ENCODE peak calls at places on chromosomes 13 and 19, in seven cellular contexts. L is WTC11, G is endothelial cell of umbilical vein, F is NB4, I is HCT116, X is A549, S is SK-N-SH. O is an unnamed sample.

GRCh38 chr19:57103573-57104277 is 16.1 kb upstream of the USP29 start:
- DNase-seq in L (peak), G (peak), F (peak), I (peak), X (peak), S (peak), O (peak)

GRCh38 chr19:43789029-43789428 is 8.3 kb upstream of the KCNN4 start:
- DNase-seq in L (peak), G (peak), F (peak), I (no peak), X (no peak), S (no peak), O (no peak)

GRCh38 chr13:99870541-99870940 is 101.0 kb downstream of the ZIC5 start:
- DNase-seq in L (no peak), G (no peak), F (no peak), I (no peak), X (no peak), S (no peak), O (no peak)

GRCh38 chr13:46894534-46894906 is 2.3 kb downstream of the HTR2A start:
- DNase-seq in L (no peak), G (no peak), F (no peak), I (no peak), X (no peak), S (no peak), O (no peak)

GRCh38 chr13:47133024-47133445 is 236.2 kb upstream of the HTR2A start:
- DNase-seq in L (no peak), G (no peak), F (no peak), I (no peak), X (no peak), S (no peak), O (no peak)

GRCh38 chr13:61275251-61275650 is 140.4 kb downstream of the PCDH20 start:
- DNase-seq in L (no peak), G (no peak), F (no peak), I (no peak), X (no peak), S (no peak), O (no peak)

GRCh38 chr19:4913996-4914735 is 4.9 kb downstream of the UHRF1 start:
- DNase-seq in L (no peak), G (no peak), F (no peak), I (no peak), X (no peak), S (no peak), O (no peak)

GRCh38 chr19:33064117-33064777 is 441 bp downstream of the RHPN2 start:
- DNase-seq in L (peak), G (no peak), F (peak), I (no peak), X (no peak), S (peak), O (no peak)

GRCh38 chr13:35630551-35631275 is 154.2 kb upstream of the MAB21L1 start:
- DNase-seq in L (peak), G (peak), F (peak), I (peak), X (peak), S (peak), O (no peak)

GRCh38 chr13:91101436-91101835 is 246.1 kb upstream of the MIR17HG start:
- DNase-seq in L (no peak), G (no peak), F (no peak), I (no peak), X (no peak), S (peak), O (no peak)

GRCh38 chr13:47794963-47795362 is 206.1 kb downstream of the SUCLA2 start:
- DNase-seq in L (no peak), G (no peak), F (peak), I (peak), X (peak), S (peak), O (no peak)

GRCh38 chr13:20151612-20152011 is 9.2 kb downstream of the GJA3 start:
- DNase-seq in L (no peak), G (no peak), F (no peak), I (no peak), X (no peak), S (no peak), O (no peak)

GRCh38 chr13:76852991-76853390 is 33.2 kb downstream of the KCTD12 start:
- DNase-seq in L (no peak), G (peak), F (no peak), I (no peak), X (no peak), S (no peak), O (no peak)

GRCh38 chr19:54955356-54955755 is 8.0 kb upstream of the NLRP7 start:
- DNase-seq in L (no peak), G (no peak), F (peak), I (no peak), X (no peak), S (no peak), O (no peak)

GRCh38 chr19:55402509-55402908 is 5.1 kb downstream of the UBE2S start:
- DNase-seq in L (no peak), G (no peak), F (no peak), I (no peak), X (no peak), S (no peak), O (no peak)

GRCh38 chr13:41268764-41269163 is 5.4 kb upstream of the MTRF1 start:
- DNase-seq in L (no peak), G (peak), F (peak), I (peak), X (no peak), S (no peak), O (no peak)
- TF ChIP-seq MAX in L (no peak), G (no peak), F (no peak), I (no peak), X (no peak), S (no peak), O (no peak)

DNA sequence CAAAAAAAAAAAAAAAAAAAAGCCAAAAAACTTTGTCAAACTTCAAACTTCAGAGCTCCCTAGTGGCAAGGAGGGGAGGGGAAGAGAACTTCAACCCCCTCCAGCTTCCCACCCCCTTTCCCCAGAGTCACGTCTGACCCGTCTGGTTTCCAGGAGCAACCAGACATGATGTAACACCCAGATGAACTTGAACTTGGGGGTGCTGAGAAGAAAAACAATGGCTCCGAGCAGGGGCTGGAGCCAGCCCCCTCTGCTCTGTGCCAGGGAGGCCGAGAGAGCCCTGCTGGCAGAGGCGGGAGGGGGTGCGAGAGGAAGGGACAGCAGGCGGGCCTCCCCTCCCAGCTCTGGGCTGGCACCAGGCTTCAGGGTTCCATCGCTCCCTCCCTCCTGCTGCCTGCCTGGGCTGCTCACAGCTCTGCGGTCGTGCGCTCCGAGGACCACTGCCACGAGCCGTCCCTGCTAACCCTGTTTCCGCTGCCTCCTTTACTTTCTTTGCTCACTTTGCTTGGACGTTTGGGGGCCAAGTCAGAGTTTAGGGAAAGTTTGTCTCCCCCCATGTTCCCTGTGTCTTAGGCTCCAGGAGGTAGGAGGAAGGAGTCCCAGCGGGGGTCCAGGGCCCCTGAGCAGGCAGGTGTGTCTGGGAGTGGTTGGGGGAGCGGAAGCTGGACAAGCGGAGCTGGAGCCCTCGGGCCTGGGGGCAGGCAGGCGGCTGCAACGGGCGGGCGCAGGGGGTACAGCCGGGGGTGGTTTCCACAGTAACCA is 11.1 kb downstream of the LYL1 start:
- DNase-seq in L (peak), G (peak), F (peak), I (no peak), X (no peak), S (peak), O (no peak)
- TF ChIP-seq CTCF in L (no peak), G (no peak), F (no peak), I (no peak), X (no peak), S (no peak), O (no peak)

DNA sequence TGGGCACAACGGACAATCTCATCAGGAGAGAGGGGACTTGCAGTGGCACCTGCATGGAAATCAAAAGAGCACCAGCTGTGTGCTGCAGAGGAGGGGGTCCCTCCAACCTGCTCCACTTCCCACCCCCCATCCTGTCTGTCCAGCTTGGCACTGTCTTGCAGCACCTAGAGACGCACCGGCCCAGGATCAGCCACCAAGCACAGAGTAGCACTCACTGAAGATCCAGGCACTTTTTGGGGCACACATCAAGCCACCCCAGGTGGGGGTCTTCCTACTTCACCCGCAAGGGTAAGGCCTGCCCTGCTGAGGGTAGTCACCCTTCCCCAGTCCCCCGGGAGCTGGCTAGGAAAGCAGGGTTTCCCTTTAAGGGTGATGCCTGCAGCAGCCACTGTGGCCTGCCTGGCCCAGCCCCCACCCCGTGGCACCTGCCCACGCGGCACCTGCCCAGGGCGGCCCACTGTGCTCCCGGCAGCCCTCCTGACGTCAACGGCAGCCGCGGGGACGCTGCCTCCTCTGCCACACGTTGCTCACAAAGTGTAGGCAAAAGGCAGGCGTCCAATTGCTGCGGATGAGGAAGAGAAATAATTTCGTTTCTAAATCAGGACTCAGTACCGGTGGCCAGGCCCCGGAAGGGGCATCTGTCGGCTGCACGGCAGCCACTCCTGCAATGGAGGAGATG is 122.1 kb downstream of the URI1 start:
- DNase-seq in L (no peak), G (no peak), F (no peak), I (no peak), X (no peak), S (no peak), O (no peak)
- TF ChIP-seq MAX in L (no peak), G (no peak), F (no peak), I (no peak), X (no peak), S (no peak), O (no peak)

GRCh38 chr19:14505488-14506239 is 9.7 kb upstream of the GIPC1 start:
- DNase-seq in L (peak), G (peak), F (peak), I (peak), X (peak), S (peak), O (no peak)

GRCh38 chr19:14503285-14503684 is 7.4 kb upstream of the GIPC1 start:
- DNase-seq in L (no peak), G (no peak), F (no peak), I (no peak), X (no peak), S (no peak), O (no peak)

GRCh38 chr19:14509382-14509781 is 8.8 kb downstream of the DNAJB1 start:
- DNase-seq in L (no peak), G (no peak), F (no peak), I (no peak), X (no peak), S (no peak), O (no peak)

GRCh38 chr19:14511245-14511625 is 7.0 kb downstream of the DNAJB1 start:
- DNase-seq in L (no peak), G (no peak), F (no peak), I (no peak), X (no peak), S (no peak), O (no peak)

GRCh38 chr19:14507704-14508246 is 10.4 kb downstream of the DNAJB1 start:
- DNase-seq in L (no peak), G (peak), F (no peak), I (no peak), X (no peak), S (no peak), O (no peak)
- TF ChIP-seq CTCF in L (no peak), G (no peak), F (no peak), I (no peak), X (no peak), S (no peak), O (no peak)

GRCh38 chr13:112995395-112996091 is 26.5 kb downstream of the MCF2L start:
- DNase-seq in L (no peak), G (no peak), F (no peak), I (no peak), X (no peak), S (no peak), O (no peak)
- TF ChIP-seq MAX in L (no peak), G (no peak), F (no peak), I (no peak), X (no peak), S (no peak), O (no peak)

GRCh38 chr19:48330012-48330681 is 4.8 kb downstream of the EMP3 start:
- DNase-seq in L (peak), G (peak), F (peak), I (no peak), X (no peak), S (peak), O (peak)
- TF ChIP-seq CTCF in L (no peak), G (no peak), F (peak), I (no peak), X (no peak), S (peak), O (no peak)

O was measured in GM12878.